ENCODE peak calls at places on chromosome 22, in five cellular contexts. One of them, this sample, is unnamed.

GRCh38 chr22:49575703-49576081 is 252.0 kb downstream of the BRD1 start:
- DNase-seq in spleen: peak; percentile 70
- DNase-seq in PC-9: no peak
- DNase-seq in adrenal gland: no peak
- DNase-seq in esophagus squamous epithelium: no peak
- DNase-seq in this sample: no peak

GRCh38 chr22:20567993-20568417 is 60.6 kb downstream of the MED15 start:
- DNase-seq in spleen: peak; percentile 53
- DNase-seq in PC-9: no peak
- DNase-seq in adrenal gland: peak; percentile 72
- DNase-seq in esophagus squamous epithelium: no peak
- DNase-seq in this sample: no peak

GRCh38 chr22:36948273-36949055 is 35.0 kb downstream of the CSF2RB start:
- DNase-seq in spleen: no peak
- DNase-seq in PC-9: no peak
- DNase-seq in adrenal gland: no peak
- DNase-seq in esophagus squamous epithelium: no peak
- DNase-seq in this sample: no peak

GRCh38 chr22:39110631-39111561 is 13.9 kb downstream of the APOBEC3H start:
- DNase-seq in spleen: no peak
- DNase-seq in PC-9: peak; percentile 92
- DNase-seq in adrenal gland: no peak
- DNase-seq in esophagus squamous epithelium: no peak
- DNase-seq in this sample: no peak

GRCh38 chr22:50308597-50308935 is 1.1 kb upstream of the PLXNB2 start:
- DNase-seq in spleen: peak; percentile 94
- DNase-seq in PC-9: no peak
- DNase-seq in adrenal gland: peak; percentile 95
- DNase-seq in esophagus squamous epithelium: no peak
- DNase-seq in this sample: peak; percentile 88

GRCh38 chr22:32531955-32532818 is 57.6 kb downstream of the FBXO7 start:
- DNase-seq in spleen: no peak
- DNase-seq in PC-9: no peak
- DNase-seq in adrenal gland: peak; percentile 84
- DNase-seq in esophagus squamous epithelium: no peak
- DNase-seq in this sample: no peak

GRCh38 chr22:27195104-27195503 is 537.7 kb downstream of the MIAT start:
- DNase-seq in spleen: no peak
- DNase-seq in PC-9: no peak
- DNase-seq in adrenal gland: no peak
- DNase-seq in esophagus squamous epithelium: no peak
- DNase-seq in this sample: no peak

GRCh38 chr22:50672471-50673230 is at the start of gene SHANK3:
- DNase-seq in spleen: peak; percentile 89
- DNase-seq in PC-9: peak; percentile 22
- DNase-seq in adrenal gland: peak; percentile 80
- DNase-seq in esophagus squamous epithelium: no peak
- DNase-seq in this sample: no peak

GRCh38 chr22:43279867-43280519 is 63.2 kb downstream of the SCUBE1 start:
- DNase-seq in spleen: no peak
- DNase-seq in PC-9: no peak
- DNase-seq in adrenal gland: no peak
- DNase-seq in esophagus squamous epithelium: no peak
- DNase-seq in this sample: no peak

GRCh38 chr22:30193031-30193794 is 53.3 kb downstream of the LIF start:
- DNase-seq in spleen: no peak
- DNase-seq in PC-9: no peak
- DNase-seq in adrenal gland: no peak
- DNase-seq in esophagus squamous epithelium: no peak
- DNase-seq in this sample: peak; percentile 62

GRCh38 chr22:37571258-37571991 is 8.5 kb downstream of the LGALS2 start:
- DNase-seq in spleen: no peak
- DNase-seq in PC-9: peak; percentile 68
- DNase-seq in adrenal gland: peak; percentile 73
- DNase-seq in esophagus squamous epithelium: no peak
- DNase-seq in this sample: no peak

GRCh38 chr22:38335077-38335476 is 17.8 kb upstream of the CSNK1E start:
- DNase-seq in spleen: no peak
- DNase-seq in PC-9: peak; percentile 61
- DNase-seq in adrenal gland: no peak
- DNase-seq in esophagus squamous epithelium: no peak
- DNase-seq in this sample: no peak

GRCh38 chr22:29359469-29359868 is 28.9 kb downstream of the AP1B1 start:
- DNase-seq in spleen: peak; percentile 79
- DNase-seq in PC-9: peak; percentile 24
- DNase-seq in adrenal gland: peak; percentile 87
- DNase-seq in esophagus squamous epithelium: no peak
- DNase-seq in this sample: no peak

GRCh38 chr22:37123649-37124048 is 14.1 kb upstream of the TMPRSS6 start:
- DNase-seq in spleen: no peak
- DNase-seq in PC-9: no peak
- DNase-seq in adrenal gland: no peak
- DNase-seq in esophagus squamous epithelium: no peak
- DNase-seq in this sample: no peak

GRCh38 chr22:49923445-49923844 is 5.0 kb downstream of the CRELD2 start:
- DNase-seq in spleen: no peak
- DNase-seq in PC-9: no peak
- DNase-seq in adrenal gland: no peak
- DNase-seq in esophagus squamous epithelium: no peak
- DNase-seq in this sample: no peak

GRCh38 chr22:50169181-50169759 is 1.3 kb upstream of the PANX2 start:
- DNase-seq in spleen: peak; percentile 75
- DNase-seq in PC-9: no peak
- DNase-seq in adrenal gland: peak; percentile 48
- DNase-seq in esophagus squamous epithelium: no peak
- DNase-seq in this sample: no peak

GRCh38 chr22:29883831-29884139 is 811 bp downstream of the MTMR3 start:
- DNase-seq in spleen: no peak
- DNase-seq in PC-9: no peak
- DNase-seq in adrenal gland: no peak
- DNase-seq in esophagus squamous epithelium: no peak
- DNase-seq in this sample: no peak

GRCh38 chr22:25852223-25852622 is 110.2 kb downstream of the MYO18B start:
- DNase-seq in spleen: no peak
- DNase-seq in PC-9: no peak
- DNase-seq in adrenal gland: no peak
- DNase-seq in esophagus squamous epithelium: no peak
- DNase-seq in this sample: no peak

GRCh38 chr22:23684051-23684450 is 6.8 kb upstream of the RGL4 start:
- DNase-seq in spleen: no peak
- DNase-seq in PC-9: no peak
- DNase-seq in adrenal gland: peak; percentile 60
- DNase-seq in esophagus squamous epithelium: no peak
- DNase-seq in this sample: no peak

GRCh38 chr22:17754233-17754925 is 19.9 kb downstream of the BID start:
- DNase-seq in spleen: peak; percentile 82
- DNase-seq in PC-9: no peak
- DNase-seq in adrenal gland: no peak
- DNase-seq in esophagus squamous epithelium: no peak
- DNase-seq in this sample: no peak

GRCh38 chr22:24026733-24027132 is 15.6 kb downstream of the CABIN1 start:
- DNase-seq in spleen: no peak
- DNase-seq in PC-9: no peak
- DNase-seq in adrenal gland: no peak
- DNase-seq in esophagus squamous epithelium: no peak
- DNase-seq in this sample: no peak

GRCh38 chr22:42757475-42757874 is 36.8 kb upstream of the A4GALT start:
- DNase-seq in spleen: no peak
- DNase-seq in PC-9: no peak
- DNase-seq in adrenal gland: no peak
- DNase-seq in esophagus squamous epithelium: no peak
- DNase-seq in this sample: no peak

GRCh38 chr22:27879923-27880322 is 39.1 kb downstream of the PITPNB start:
- DNase-seq in spleen: no peak
- DNase-seq in PC-9: no peak
- DNase-seq in adrenal gland: no peak
- DNase-seq in esophagus squamous epithelium: no peak
- DNase-seq in this sample: no peak

GRCh38 chr22:18076060-18076497 is 1.7 kb upstream of the PEX26 start:
- DNase-seq in spleen: no peak
- DNase-seq in PC-9: peak; percentile 74
- DNase-seq in adrenal gland: peak; percentile 89
- DNase-seq in esophagus squamous epithelium: no peak
- DNase-seq in this sample: no peak

GRCh38 chr22:36355362-36355761 is 32.4 kb downstream of the MYH9 start:
- DNase-seq in spleen: no peak
- DNase-seq in PC-9: no peak
- DNase-seq in adrenal gland: no peak
- DNase-seq in esophagus squamous epithelium: no peak
- DNase-seq in this sample: no peak

GRCh38 chr22:50060441-50061140 is 2.5 kb upstream of the TTLL8 start:
- DNase-seq in spleen: no peak
- DNase-seq in PC-9: no peak
- DNase-seq in adrenal gland: no peak
- DNase-seq in esophagus squamous epithelium: no peak
- DNase-seq in this sample: no peak

GRCh38 chr22:50701428-50702154 is 29.0 kb downstream of the SHANK3 start:
- DNase-seq in spleen: no peak
- DNase-seq in PC-9: no peak
- DNase-seq in adrenal gland: no peak
- DNase-seq in esophagus squamous epithelium: no peak
- DNase-seq in this sample: no peak

GRCh38 chr22:36180928-36181327 is 20.4 kb upstream of the APOL3 start:
- DNase-seq in spleen: no peak
- DNase-seq in PC-9: peak; percentile 17
- DNase-seq in adrenal gland: peak; percentile 52
- DNase-seq in esophagus squamous epithelium: no peak
- DNase-seq in this sample: no peak

GRCh38 chr22:27870234-27871191 is 48.5 kb downstream of the PITPNB start:
- DNase-seq in spleen: no peak
- DNase-seq in PC-9: no peak
- DNase-seq in adrenal gland: no peak
- DNase-seq in esophagus squamous epithelium: no peak
- DNase-seq in this sample: no peak

GRCh38 chr22:31492151-31492550 is 2.5 kb upstream of the EIF4ENIF1 start:
- DNase-seq in spleen: no peak
- DNase-seq in PC-9: no peak
- DNase-seq in adrenal gland: no peak
- DNase-seq in esophagus squamous epithelium: no peak
- DNase-seq in this sample: no peak

GRCh38 chr22:31495343-31495742 is 993 bp upstream of the SFI1 start:
- DNase-seq in spleen: no peak
- DNase-seq in PC-9: no peak
- DNase-seq in adrenal gland: no peak
- DNase-seq in esophagus squamous epithelium: no peak
- DNase-seq in this sample: no peak

GRCh38 chr22:31496735-31497146 is 405 bp downstream of the SFI1 start:
- DNase-seq in spleen: peak; percentile 92
- DNase-seq in PC-9: no peak
- DNase-seq in adrenal gland: no peak
- DNase-seq in esophagus squamous epithelium: no peak
- DNase-seq in this sample: no peak

GRCh38 chr22:31497148-31497938 is 1.0 kb downstream of the SFI1 start:
- DNase-seq in spleen: no peak
- DNase-seq in PC-9: no peak
- DNase-seq in adrenal gland: no peak
- DNase-seq in esophagus squamous epithelium: no peak
- DNase-seq in this sample: no peak

GRCh38 chr22:31496007-31496734 is at the start of gene SFI1:
- DNase-seq in spleen: peak; percentile 98
- DNase-seq in PC-9: peak; percentile 76
- DNase-seq in adrenal gland: peak; percentile 96
- DNase-seq in esophagus squamous epithelium: peak; percentile 71
- DNase-seq in this sample: peak; percentile 84
- TF ChIP-seq CTCF in spleen: no peak
- TF ChIP-seq CTCF in PC-9: no peak
- TF ChIP-seq CTCF in adrenal gland: peak; percentile 27
- TF ChIP-seq CTCF in esophagus squamous epithelium: peak; percentile 21
- TF ChIP-seq CTCF in this sample: peak; percentile 25

GRCh38 chr22:44359496-44360110 is 46.9 kb upstream of the SHISAL1 start:
- DNase-seq in spleen: peak; percentile 53
- DNase-seq in PC-9: no peak
- DNase-seq in adrenal gland: no peak
- DNase-seq in esophagus squamous epithelium: no peak
- DNase-seq in this sample: no peak

GRCh38 chr22:44360306-44360685 is 47.5 kb upstream of the SHISAL1 start:
- DNase-seq in spleen: peak; percentile 36
- DNase-seq in PC-9: no peak
- DNase-seq in adrenal gland: no peak
- DNase-seq in esophagus squamous epithelium: no peak
- DNase-seq in this sample: no peak

GRCh38 chr22:44362249-44363040 is 49.7 kb upstream of the SHISAL1 start:
- DNase-seq in spleen: peak; percentile 7
- DNase-seq in PC-9: no peak
- DNase-seq in adrenal gland: no peak
- DNase-seq in esophagus squamous epithelium: no peak
- DNase-seq in this sample: no peak

GRCh38 chr22:44361391-44362126 is 48.8 kb upstream of the SHISAL1 start:
- DNase-seq in spleen: peak; percentile 54
- DNase-seq in PC-9: peak; percentile 99
- DNase-seq in adrenal gland: no peak
- DNase-seq in esophagus squamous epithelium: no peak
- DNase-seq in this sample: no peak

GRCh38 chr22:44360686-44361381 is 48.1 kb upstream of the SHISAL1 start:
- DNase-seq in spleen: peak; percentile 64
- DNase-seq in PC-9: peak; percentile 95
- DNase-seq in adrenal gland: no peak
- DNase-seq in esophagus squamous epithelium: no peak
- DNase-seq in this sample: no peak
- TF ChIP-seq CTCF in spleen: no peak
- TF ChIP-seq CTCF in PC-9: peak; percentile 45
- TF ChIP-seq CTCF in adrenal gland: no peak
- TF ChIP-seq CTCF in esophagus squamous epithelium: no peak
- TF ChIP-seq CTCF in this sample: no peak

DNA sequence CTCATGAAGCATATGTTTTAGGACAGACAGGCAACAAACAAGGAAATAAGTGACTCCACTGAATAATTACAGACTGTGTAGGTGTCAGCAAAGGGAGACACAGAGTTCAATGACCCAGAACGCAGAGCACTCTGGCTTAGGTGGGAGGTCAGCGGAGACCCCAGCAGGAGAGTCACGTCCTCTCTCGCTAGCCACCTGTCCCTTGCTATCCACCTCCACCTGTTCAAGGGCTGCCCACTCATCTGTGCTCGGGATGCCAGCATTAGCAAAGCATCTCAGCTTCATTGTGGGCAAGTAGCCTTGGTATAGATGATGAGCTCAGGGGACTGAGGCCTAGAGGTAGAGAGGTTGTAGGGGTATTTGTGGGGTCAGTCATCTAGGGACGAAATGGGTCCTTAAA is 21.8 kb upstream of the ATXN10 start:
- DNase-seq in spleen: peak; percentile 14
- DNase-seq in PC-9: no peak
- DNase-seq in adrenal gland: peak; percentile 39
- DNase-seq in esophagus squamous epithelium: no peak
- DNase-seq in this sample: no peak
- TF ChIP-seq CTCF in spleen: no peak
- TF ChIP-seq CTCF in PC-9: no peak
- TF ChIP-seq CTCF in adrenal gland: no peak
- TF ChIP-seq CTCF in esophagus squamous epithelium: no peak
- TF ChIP-seq CTCF in this sample: no peak

DNA sequence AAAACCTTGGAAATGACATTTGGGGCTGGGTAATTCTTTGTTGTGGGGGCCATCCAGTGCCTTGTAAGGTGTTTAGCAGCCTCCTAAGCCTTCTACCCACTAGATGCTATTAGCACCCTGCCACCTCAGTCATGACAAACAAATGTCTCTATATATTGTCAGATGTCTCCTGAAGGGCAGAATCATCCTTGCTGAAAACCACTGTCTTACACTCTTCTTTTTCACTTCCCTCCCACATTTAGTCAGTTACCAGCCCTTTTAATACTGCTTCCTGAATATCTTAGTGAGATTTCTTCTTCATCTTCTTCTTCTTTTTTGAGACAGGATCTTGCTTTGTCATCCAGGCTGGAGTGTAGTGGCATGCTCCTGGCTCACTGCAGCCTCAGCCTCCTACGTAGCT is 33.1 kb downstream of the TNRC6B start:
- DNase-seq in spleen: no peak
- DNase-seq in PC-9: no peak
- DNase-seq in adrenal gland: no peak
- DNase-seq in esophagus squamous epithelium: no peak
- DNase-seq in this sample: no peak
- TF ChIP-seq CTCF in spleen: no peak
- TF ChIP-seq CTCF in PC-9: no peak
- TF ChIP-seq CTCF in adrenal gland: no peak
- TF ChIP-seq CTCF in esophagus squamous epithelium: no peak
- TF ChIP-seq CTCF in this sample: no peak